ENCODE peak calls at places on chromosomes 6 and 20, in five cellular contexts. L, Z, O, I and B are unnamed samples.

GRCh38 chr6:42727084-42727601 is 4.7 kb upstream of the PRPH2 start:
- DNase-seq in L (no peak), I (no peak), Z (no peak), O (no peak), B (no peak)

GRCh38 chr6:42659806-42660205 is 62.6 kb downstream of the PRPH2 start:
- DNase-seq in L (no peak), Z (no peak), O (no peak), I (no peak), B (no peak)

GRCh38 chr20:53706511-53707031 is 112.9 kb upstream of the ZNF217 start:
- DNase-seq in Z (no peak), I (no peak), L (no peak), O (no peak), B (no peak)

GRCh38 chr6:138004423-138005287 is 102.6 kb downstream of the PERP start:
- DNase-seq in O (peak; percentile 40), L (no peak), I (peak; percentile 6), Z (no peak), B (no peak)

GRCh38 chr6:7176208-7176607 is 68.4 kb downstream of the RREB1 start:
- DNase-seq in L (no peak), Z (no peak), I (no peak), O (peak; percentile 83), B (no peak)

GRCh38 chr6:44254201-44254956 is 2.9 kb downstream of the SLC35B2 start:
- DNase-seq in O (no peak), I (no peak), L (no peak), Z (no peak), B (no peak)

GRCh38 chr6:111782161-111782809 is 91.0 kb downstream of the FYN start:
- DNase-seq in O (no peak), L (no peak), I (no peak), Z (no peak), B (no peak)

GRCh38 chr6:5295612-5296011 is 34.3 kb downstream of the FARS2 start:
- DNase-seq in Z (no peak), O (no peak), I (no peak), L (no peak), B (no peak)

GRCh38 chr20:43938932-43939761 is 24.5 kb downstream of the TOX2 start:
- DNase-seq in Z (no peak), O (no peak), I (peak; percentile 100), L (no peak), B (no peak)

GRCh38 chr6:27810768-27811298 is 101.4 kb downstream of the OR2B2 start:
- DNase-seq in O (peak; percentile 45), L (no peak), I (no peak), Z (no peak), B (no peak)

GRCh38 chr20:38962898-38963484 is 847 bp downstream of the DHX35 start:
- DNase-seq in Z (no peak), I (no peak), O (no peak), L (no peak), B (no peak)

GRCh38 chr20:64142546-64142945 is 21.7 kb upstream of the MYT1 start:
- DNase-seq in Z (no peak), O (no peak), I (no peak), L (peak; percentile 14), B (no peak)

GRCh38 chr6:127147576-127147975 is 29.1 kb downstream of the RSPO3 start:
- DNase-seq in L (no peak), O (peak; percentile 6), Z (no peak), I (no peak), B (no peak)

GRCh38 chr20:2261105-2261504 is 34.7 kb upstream of the TGM3 start:
- DNase-seq in O (no peak), I (no peak), Z (no peak), L (no peak), B (no peak)

GRCh38 chr6:125529061-125529460 is 220.4 kb upstream of the HEY2 start:
- DNase-seq in I (no peak), Z (no peak), L (no peak), O (no peak), B (no peak)

GRCh38 chr6:125539892-125540291 is 209.5 kb upstream of the HEY2 start:
- DNase-seq in L (no peak), I (no peak), Z (no peak), O (no peak), B (no peak)

GRCh38 chr6:125533710-125534397 is 215.6 kb upstream of the HEY2 start:
- DNase-seq in I (no peak), L (no peak), Z (no peak), O (peak; percentile 80), B (no peak)

GRCh38 chr6:125537090-125537489 is 212.3 kb upstream of the HEY2 start:
- DNase-seq in L (no peak), Z (no peak), I (no peak), O (no peak), B (no peak)

DNA sequence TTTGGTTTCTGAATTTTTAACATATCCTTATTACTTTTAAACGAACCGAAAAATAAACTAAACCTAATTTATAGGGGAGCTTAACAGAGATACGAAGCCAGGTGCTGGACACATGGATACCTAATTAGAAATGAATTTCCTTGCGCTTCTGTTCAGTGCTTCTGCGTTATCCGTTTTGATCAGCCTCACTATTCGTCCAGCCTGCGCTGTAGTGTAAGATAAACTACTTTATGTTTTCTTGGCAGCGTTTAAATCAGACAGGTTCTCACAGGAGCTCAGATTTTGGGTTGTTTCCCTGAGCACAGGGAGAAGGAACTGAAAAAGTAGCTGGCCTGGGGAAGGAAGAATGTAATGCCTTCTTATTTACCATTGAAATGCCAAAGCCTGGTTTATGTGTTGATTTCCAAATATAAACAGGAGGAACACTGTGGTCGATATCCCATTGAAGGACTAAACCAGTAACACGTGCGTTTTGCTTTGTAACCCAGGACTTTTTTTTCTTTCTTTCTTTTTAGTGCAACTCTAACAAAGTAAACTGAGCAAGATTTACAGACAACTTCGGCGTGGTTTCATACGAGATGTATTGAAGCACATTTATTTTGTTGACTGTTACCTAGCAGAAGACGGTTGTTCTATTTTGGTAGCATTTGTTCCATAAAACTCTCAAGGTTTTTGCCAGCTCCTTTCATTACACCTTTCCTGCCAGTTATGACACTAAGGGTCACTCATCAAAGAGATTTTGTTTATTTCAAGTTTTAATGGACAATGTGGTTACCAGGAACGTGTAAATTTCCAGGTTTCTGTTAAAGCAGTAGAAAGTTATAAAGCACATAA is 214.8 kb upstream of the HEY2 start:
- DNase-seq in Z (no peak), L (no peak), O (no peak), I (no peak), B (no peak)
- H3K4me3 ChIP-seq in Z (no peak overlapping the region), L (peak overlapping the region; percentile 8), O (no peak overlapping the region), I (no peak overlapping the region), B (no peak overlapping the region)

GRCh38 chr6:31495580-31495979 is 2.4 kb upstream of the MICB start:
- DNase-seq in O (peak; percentile 43), I (peak; percentile 44), Z (no peak), L (no peak), B (no peak)

GRCh38 chr6:31493875-31494694 is 3.9 kb upstream of the MICB start:
- DNase-seq in Z (peak; percentile 70), O (peak; percentile 94), L (peak; percentile 87), I (peak; percentile 71), B (no peak)

GRCh38 chr6:31498748-31499147 is 803 bp downstream of the MICB start:
- DNase-seq in O (peak; percentile 33), Z (no peak), I (no peak), L (no peak), B (no peak)

DNA sequence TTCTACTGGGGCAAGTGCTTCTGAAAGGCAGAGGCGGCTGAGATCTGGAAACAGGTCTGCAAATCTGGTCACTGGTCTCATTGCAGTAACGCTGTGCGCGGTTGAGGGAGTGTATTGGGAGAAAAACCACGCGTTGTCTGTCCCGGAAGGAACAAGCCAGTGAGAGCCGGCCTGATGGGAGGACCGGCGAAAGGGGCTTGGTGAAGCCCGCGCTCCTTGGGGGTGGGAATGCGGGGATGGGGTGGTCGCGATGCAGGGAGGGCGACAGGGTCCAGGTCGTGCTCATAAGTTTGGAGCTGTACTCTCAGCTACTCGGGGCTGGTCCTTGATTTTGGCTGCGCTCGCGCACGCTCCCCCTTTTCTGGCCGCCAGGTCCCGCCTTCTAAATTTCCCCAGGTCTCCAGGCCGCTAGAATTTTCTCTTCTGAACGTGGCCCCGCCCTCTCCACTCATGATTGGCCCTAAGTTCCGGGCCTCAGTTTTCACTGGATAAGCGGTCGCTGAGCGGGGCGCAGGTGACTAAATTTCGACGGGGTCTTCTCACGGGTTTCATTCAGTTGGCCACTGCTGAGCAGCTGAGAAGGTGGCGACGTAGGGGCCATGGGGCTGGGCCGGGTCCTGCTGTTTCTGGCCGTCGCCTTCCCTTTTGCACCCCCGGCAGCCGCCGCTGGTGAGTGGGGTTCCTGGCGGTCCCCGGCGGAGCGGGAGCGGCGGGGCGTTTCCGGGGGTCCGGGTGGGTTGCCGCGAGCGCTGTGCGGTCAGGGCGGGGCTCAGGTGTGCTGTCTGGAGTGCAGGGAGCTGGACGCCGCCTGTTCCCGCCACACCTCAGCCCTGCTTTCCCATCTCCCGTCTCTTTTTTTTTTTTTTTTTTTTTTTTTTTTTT is at the start of gene MICB:
- DNase-seq in L (peak; percentile 85), Z (peak; percentile 62), O (peak; percentile 93), I (peak; percentile 67), B (peak; percentile 91)
- H3K4me3 ChIP-seq in L (peak within 1 kb of the TSS; percentile 68), Z (peak within 1 kb of the TSS; percentile 73), O (peak within 1 kb of the TSS; percentile 41), I (peak within 1 kb of the TSS; percentile 68), B (peak within 1 kb of the TSS; percentile 71)

DNA sequence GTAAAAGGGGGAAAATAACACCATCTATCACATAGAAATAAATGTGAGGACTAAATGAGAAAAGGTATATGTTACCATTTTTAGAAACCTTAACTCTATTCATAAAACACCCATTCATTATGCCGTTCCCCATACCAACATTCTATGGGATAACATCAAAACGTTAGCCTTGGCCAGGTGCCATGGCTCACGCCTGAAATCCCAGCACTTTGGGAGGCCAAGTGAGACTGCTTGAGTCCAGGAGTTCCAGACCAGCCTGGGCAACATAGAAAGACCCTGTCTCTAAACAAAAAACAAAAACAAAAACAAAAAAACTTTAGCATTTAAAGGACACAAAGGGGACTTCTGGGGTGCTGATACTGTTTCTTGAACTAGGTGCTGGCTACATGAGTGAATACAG is 1.3 kb downstream of the PIGU start:
- DNase-seq in I (no peak), Z (no peak), O (no peak), L (no peak), B (no peak)
- H3K4me3 ChIP-seq in I (no peak overlapping the region), Z (no peak overlapping the region), O (no peak overlapping the region), L (no peak overlapping the region), B (no peak overlapping the region)

GRCh38 chr20:51388227-51388626 is 154.3 kb downstream of the NFATC2 start:
- DNase-seq in I (no peak), L (no peak), Z (no peak), O (no peak), B (no peak)

GRCh38 chr20:51385941-51386530 is 156.5 kb downstream of the NFATC2 start:
- DNase-seq in O (peak; percentile 74), Z (no peak), L (peak; percentile 44), I (no peak), B (peak; percentile 47)

GRCh38 chr20:51388756-51389542 is 153.6 kb downstream of the NFATC2 start:
- DNase-seq in I (no peak), L (no peak), Z (no peak), O (no peak), B (no peak)

GRCh38 chr20:51386586-51386985 is 155.9 kb downstream of the NFATC2 start:
- DNase-seq in Z (no peak), L (peak; percentile 40), I (no peak), O (no peak), B (no peak)

GRCh38 chr20:51387125-51387865 is 155.2 kb downstream of the NFATC2 start:
- DNase-seq in Z (no peak), O (peak; percentile 70), L (peak; percentile 9), I (no peak), B (peak; percentile 78)
- H3K4me3 ChIP-seq in Z (no peak overlapping the region), O (no peak overlapping the region), L (no peak overlapping the region), I (no peak overlapping the region), B (no peak overlapping the region)